ENCODE peak calls at places on chromosomes 1 and 21, in five cellular contexts. X is uterus, T is esophagus squamous epithelium, K is fibroblast of lung, J is heart left ventricle. N is an unnamed sample. For H3K4me1 and H3K9me3, the result is how much of the 10 kb centered on the place peaks cover.

GRCh38 chr1:222777463-222777862 is 37.4 kb upstream of the DISP1 start:
- DNase-seq in X (no peak), T (no peak), K (peak), J (no peak), N (peak)

GRCh38 chr1:180912801-180913616 is at the start of gene KIAA1614:
- DNase-seq in K (peak), J (peak), T (no peak), X (peak), N (peak)

GRCh38 chr1:111204211-111204883 is 3.9 kb upstream of the DENND2D start:
- DNase-seq in J (peak), K (no peak), X (no peak), T (peak), N (peak)

GRCh38 chr1:205493241-205494085 is 11.0 kb upstream of the CDK18 start:
- DNase-seq in J (peak), X (peak), K (peak), T (no peak), N (peak)

GRCh38 chr1:117060441-117061317 is 553 bp downstream of the TTF2 start:
- DNase-seq in X (no peak), J (no peak), K (peak), T (no peak), N (peak)

GRCh38 chr1:218613105-218613504 is 268.0 kb downstream of the TGFB2 start:
- DNase-seq in J (no peak), T (no peak), K (no peak), X (no peak), N (no peak)

GRCh38 chr1:156069490-156070455 is 8.8 kb downstream of the RAB25 start:
- DNase-seq in K (no peak), T (no peak), J (peak), X (no peak), N (no peak)

GRCh38 chr1:115641762-115642167 is at the start of gene VANGL1:
- DNase-seq in X (peak), T (no peak), K (peak), J (peak), N (peak)

GRCh38 chr1:224615861-224616760 is at the start of gene CNIH3:
- DNase-seq in T (no peak), J (no peak), X (no peak), K (peak), N (peak)

GRCh38 chr1:243549108-243549507 is 293.3 kb downstream of the SDCCAG8 start:
- DNase-seq in X (no peak), K (peak), J (no peak), T (no peak), N (peak)

GRCh38 chr1:102799496-102799895 is 308.8 kb downstream of the COL11A1 start:
- DNase-seq in X (no peak), J (no peak), K (peak), T (no peak), N (peak)

GRCh38 chr21:36125513-36126121 is 9.3 kb upstream of the CBR3 start:
- DNase-seq in X (peak), K (peak), J (no peak), T (no peak), N (peak)

GRCh38 chr1:7550261-7550850 is 220.7 kb upstream of the VAMP3 start:
- DNase-seq in J (no peak), X (no peak), K (no peak), T (no peak), N (no peak)

GRCh38 chr1:36787312-36787711 is 247.0 kb downstream of the GRIK3 start:
- DNase-seq in K (no peak), J (no peak), X (no peak), T (no peak), N (no peak)

GRCh38 chr1:34779526-34779925 is 1.5 kb upstream of the GJB3 start:
- DNase-seq in K (no peak), J (no peak), T (no peak), X (no peak), N (no peak)

GRCh38 chr1:34780528-34780927 is 486 bp upstream of the GJB3 start:
- DNase-seq in K (no peak), J (no peak), T (no peak), X (no peak), N (no peak)

GRCh38 chr1:34779962-34780361 is 1.1 kb upstream of the GJB3 start:
- DNase-seq in J (no peak), X (no peak), T (no peak), K (no peak), N (no peak)

GRCh38 chr1:34781071-34781843 is at the start of gene GJB3:
- DNase-seq in X (no peak), K (peak), T (no peak), J (no peak), N (peak)

GRCh38 chr1:34781844-34782391 is 904 bp downstream of the GJB3 start:
- DNase-seq in X (no peak), K (no peak), T (no peak), J (no peak), N (no peak)
- H3K4me3 ChIP-seq in X (no peak), K (no peak), T (peak), J (peak), N (no peak)

GRCh38 chr1:46522184-46522968 is 29.1 kb downstream of the KNCN start:
- DNase-seq in T (no peak), K (peak), J (peak), X (no peak), N (peak)
- H3K4me1 ChIP-seq in T (half or more), K (under half), J (under half), X (under half), N (under half)

DNA sequence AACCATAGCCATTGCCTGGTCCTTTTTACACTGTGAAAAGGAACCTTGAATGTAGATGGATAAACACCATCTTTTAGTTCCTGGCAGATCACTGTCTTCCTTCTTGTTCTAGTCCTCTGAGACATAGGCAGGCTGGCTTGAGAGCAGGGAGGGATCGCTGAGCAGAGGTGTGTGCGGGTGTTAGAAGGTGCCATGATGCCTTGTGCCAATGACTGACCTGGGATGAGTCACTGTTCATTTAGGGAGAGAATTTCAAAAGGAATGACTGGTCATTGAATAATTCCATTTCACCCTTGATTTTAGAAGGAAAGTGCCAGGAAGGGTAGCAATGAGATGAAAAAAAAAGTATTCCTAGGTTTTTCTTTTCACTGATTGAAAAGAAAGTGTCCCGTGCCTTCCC is 383.9 kb downstream of the KIF26B start:
- DNase-seq in T (no peak), J (no peak), K (peak), X (no peak), N (no peak)
- H3K9me3 ChIP-seq in T (under half), J (under half), K (under half), X (under half), N (under half)

GRCh38 chr1:152109998-152110294 is 5.3 kb downstream of the TCHH start:
- DNase-seq in T (no peak), X (no peak), J (no peak), K (no peak), N (no peak)
- H3K4me3 ChIP-seq in T (peak), X (peak), J (peak), K (peak), N (peak)

DNA sequence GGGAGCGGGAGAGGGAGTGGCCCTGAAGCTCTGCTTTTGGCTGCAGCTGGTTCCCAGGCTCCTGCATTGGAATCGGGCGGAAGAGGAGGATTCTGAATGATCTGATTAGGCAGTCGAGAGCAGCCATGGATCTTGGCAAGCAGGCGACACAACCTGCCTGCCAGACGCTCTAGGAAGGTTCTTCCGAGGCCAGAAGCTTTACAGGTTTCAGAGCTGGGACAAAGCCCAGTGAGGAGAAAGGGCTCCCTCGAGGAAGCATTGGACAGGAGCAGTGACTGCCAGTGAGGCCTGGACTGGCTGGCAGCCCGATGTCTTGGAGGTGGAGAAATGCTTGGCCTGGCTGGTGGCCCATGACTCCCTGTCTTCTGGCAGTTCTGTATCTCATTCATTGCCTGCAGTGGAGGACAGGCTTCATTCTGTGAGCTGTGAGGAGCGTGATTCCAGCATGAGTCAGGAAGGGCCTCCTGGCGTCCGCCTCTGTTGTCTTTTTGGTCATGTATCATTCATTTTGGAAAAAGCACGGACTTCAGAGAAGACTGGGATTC is 132.7 kb upstream of the IPO9 start:
- DNase-seq in J (peak), T (no peak), X (peak), K (peak), N (peak)
- H3K4me1 ChIP-seq in J (half or more), T (under half), X (under half), K (under half), N (half or more)

GRCh38 chr21:29085106-29085752 is 11.8 kb upstream of the CCT8 start:
- DNase-seq in K (no peak), T (no peak), J (no peak), X (no peak), N (no peak)

GRCh38 chr21:29083306-29083705 is 9.9 kb upstream of the CCT8 start:
- DNase-seq in K (no peak), J (no peak), X (no peak), T (no peak), N (no peak)

GRCh38 chr21:29080454-29080930 is 7.0 kb upstream of the CCT8 start:
- DNase-seq in T (no peak), J (no peak), K (peak), X (no peak), N (no peak)

GRCh38 chr21:29082416-29082815 is 9.0 kb upstream of the CCT8 start:
- DNase-seq in K (no peak), T (no peak), J (no peak), X (no peak), N (no peak)

DNA sequence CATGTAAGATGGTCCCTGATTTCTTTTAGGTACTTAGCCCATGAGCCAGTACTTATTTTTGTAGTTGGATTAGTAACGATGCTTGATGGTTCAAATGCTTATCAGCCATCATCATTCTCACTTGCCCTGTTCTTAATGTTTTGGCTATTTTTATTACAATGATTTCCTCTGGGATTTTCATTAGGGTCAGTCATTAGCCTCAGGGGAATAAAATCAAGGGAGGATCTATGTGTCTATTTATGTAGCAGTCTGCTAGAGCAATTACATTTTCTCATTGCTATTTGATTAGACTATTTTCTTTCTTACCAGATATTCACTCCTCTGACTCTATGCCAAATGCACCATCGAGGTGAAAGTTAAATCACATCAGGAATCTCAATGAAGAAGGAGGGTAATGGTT is 10.9 kb upstream of the CCT8 start:
- DNase-seq in X (no peak), K (no peak), T (no peak), J (no peak), N (no peak)
- H3K9me3 ChIP-seq in X (under half), K (under half), T (under half), J (under half), N (under half)

DNA sequence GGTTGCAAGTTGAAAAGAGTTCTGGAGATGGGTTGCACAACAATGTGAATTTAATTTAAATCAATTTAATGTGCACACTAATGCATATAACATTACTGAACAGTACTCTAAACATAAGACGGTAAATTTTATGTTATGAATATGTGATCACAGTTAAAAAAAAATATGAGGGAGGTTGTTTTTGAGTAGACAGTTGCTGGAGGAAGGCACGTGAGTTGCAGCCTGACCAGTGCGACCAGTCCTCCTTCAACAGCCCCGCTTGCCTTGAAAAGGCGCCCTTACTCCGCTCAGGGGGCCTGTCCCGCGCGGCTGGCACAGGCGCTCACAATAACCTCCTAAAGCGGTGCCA is 322 bp upstream of the OLIG1 start:
- DNase-seq in X (no peak), K (no peak), J (no peak), T (no peak), N (no peak)
- H3K4me3 ChIP-seq in X (no peak), K (no peak), J (peak), T (peak), N (no peak)

GRCh38 chr21:45420061-45420521 is 15.1 kb downstream of the COL18A1 start:
- DNase-seq in K (peak), X (no peak), T (no peak), J (peak), N (no peak)

GRCh38 chr21:45420623-45421041 is 15.7 kb downstream of the COL18A1 start:
- DNase-seq in T (no peak), K (peak), X (no peak), J (peak), N (no peak)

GRCh38 chr21:45421071-45421845 is 16.3 kb downstream of the COL18A1 start:
- DNase-seq in K (no peak), X (no peak), J (peak), T (no peak), N (no peak)

GRCh38 chr21:45423201-45423955 is 18.4 kb downstream of the COL18A1 start:
- DNase-seq in J (peak), T (no peak), X (no peak), K (no peak), N (no peak)

GRCh38 chr21:45421846-45422775 is 17.1 kb downstream of the COL18A1 start:
- DNase-seq in X (no peak), K (no peak), T (no peak), J (peak), N (no peak)
- H3K4me1 ChIP-seq in X (under half), K (under half), T (half or more), J (under half), N (under half)

N was measured in adipocyte.